ENCODE peak calls at places on chromosomes 3 and 15, in nine cellular contexts. Z is SK-N-SH; Y is GM23248; T is NCI-H1092 treated with DMSO at 0.1 percent for 48 hours; J is naive B cell; V is EL; A is astrocyte of the cerebellum; N is CD8-positive, alpha-beta memory T cell; U is KBM-7. D is an unnamed sample.

GRCh38 chr3:195752538-195753331 is 32.0 kb downstream of the MUC20 start:
- DNase-seq in T (no peak), J (no peak), U (no peak), A (no peak), N (no peak), V (no peak), Z (peak), Y (no peak), D (no peak)

GRCh38 chr15:64452988-64453688 is 7.2 kb upstream of the ZNF609 start:
- DNase-seq in N (no peak), J (no peak), A (no peak), Y (no peak), T (peak), Z (no peak), V (no peak), U (no peak), D (no peak)

GRCh38 chr15:82966671-82967071 is 14.2 kb upstream of the HOMER2 start:
- DNase-seq in V (no peak), U (peak), Z (no peak), J (no peak), Y (no peak), A (no peak), T (no peak), N (no peak), D (no peak)

GRCh38 chr3:27796365-27796875 is 74.3 kb upstream of the EOMES start:
- DNase-seq in U (no peak), T (no peak), Z (no peak), A (no peak), N (no peak), V (no peak), J (no peak), Y (no peak), D (no peak)

GRCh38 chr3:98974442-98974841 is 72.9 kb upstream of the DCBLD2 start:
- DNase-seq in Y (no peak), V (no peak), Z (no peak), N (no peak), J (no peak), T (no peak), U (no peak), A (no peak), D (no peak)

GRCh38 chr15:79878078-79878705 is 18.6 kb downstream of the MTHFS start:
- DNase-seq in N (no peak), J (no peak), T (no peak), A (no peak), V (no peak), Y (no peak), U (no peak), Z (no peak), D (no peak)

GRCh38 chr3:195005759-195006555 is 265.0 kb downstream of the XXYLT1 start:
- DNase-seq in N (no peak), U (no peak), Z (no peak), V (no peak), J (no peak), A (no peak), T (no peak), Y (no peak), D (no peak)

GRCh38 chr15:81945014-81945615 is 100.7 kb downstream of the MEX3B start:
- DNase-seq in V (no peak), N (no peak), Z (no peak), T (no peak), A (no peak), U (peak), Y (no peak), J (no peak), D (no peak)

GRCh38 chr3:127822836-127823589 is 698 bp upstream of the MGLL start:
- DNase-seq in V (peak), A (no peak), N (no peak), T (no peak), J (no peak), Z (peak), Y (peak), U (no peak), D (no peak)

GRCh38 chr15:78788261-78788660 is 23.0 kb downstream of the ADAMTS7 start:
- DNase-seq in V (no peak), T (no peak), U (no peak), N (no peak), J (no peak), Z (no peak), Y (no peak), A (no peak), D (no peak)

GRCh38 chr3:145188079-145188785 is 972.8 kb downstream of the PLOD2 start:
- DNase-seq in Y (no peak), A (no peak), V (no peak), Z (no peak), N (no peak), J (no peak), T (no peak), U (no peak), D (no peak)

GRCh38 chr3:64220161-64220560 is 5.1 kb downstream of the PRICKLE2 start:
- DNase-seq in J (no peak), T (no peak), Z (no peak), N (no peak), V (peak), A (no peak), Y (peak), U (no peak), D (no peak)

GRCh38 chr15:27358751-27359434 is 387.9 kb downstream of the GABRG3 start:
- DNase-seq in Y (peak), A (no peak), T (peak), J (no peak), Z (peak), N (no peak), U (peak), V (no peak), D (no peak)

GRCh38 chr3:138394156-138394555 is 40.3 kb upstream of the ESYT3 start:
- DNase-seq in T (no peak), Y (no peak), Z (no peak), V (no peak), A (no peak), J (no peak), U (no peak), N (no peak), D (no peak)

GRCh38 chr3:23611737-23612295 is 193.9 kb upstream of the UBE2E1 start:
- DNase-seq in N (no peak), V (peak), Y (peak), A (peak), Z (no peak), J (peak), T (peak), U (peak), D (no peak)

GRCh38 chr3:171346011-171346410 is 114.2 kb downstream of the TNIK start:
- DNase-seq in V (no peak), U (no peak), A (no peak), N (no peak), Z (no peak), J (no peak), T (no peak), Y (no peak), D (no peak)

GRCh38 chr3:52099006-52099405 is 42.6 kb upstream of the DUSP7 start:
- DNase-seq in V (peak), Y (peak), T (no peak), N (peak), U (no peak), J (no peak), A (no peak), Z (no peak), D (no peak)

GRCh38 chr3:10361375-10361774 is 40.5 kb upstream of the SEC13 start:
- DNase-seq in Z (no peak), Y (no peak), U (no peak), N (no peak), T (peak), A (no peak), J (no peak), V (no peak), D (no peak)

D was measured in CD8-positive, alpha-beta T cell.